ENCODE peak calls at places on chromosomes 3 and 15, in seven cellular contexts. B, F, J, L, M, O and R are unnamed samples.

GRCh38 chr3:196273655-196274054 is 13.9 kb downstream of the PCYT1A start:
- DNase-seq in B (no peak), F (peak; percentile 56), J (no peak), L (no peak), M (no peak), O (no peak), R (no peak)

GRCh38 chr3:15291589-15292541 is 40.5 kb downstream of the SH3BP5 start:
- DNase-seq in B (no peak), F (no peak), J (no peak), L (no peak), M (peak; percentile 86), O (no peak), R (no peak)

GRCh38 chr3:122101646-122102045 is 46.5 kb downstream of the CD86 start:
- DNase-seq in B (no peak), F (no peak), J (no peak), L (peak; percentile 59), M (peak; percentile 81), O (no peak), R (peak; percentile 37)

GRCh38 chr3:157104521-157104920 is 55.4 kb downstream of the CCNL1 start:
- DNase-seq in B (no peak), F (no peak), J (no peak), L (no peak), M (no peak), O (no peak), R (no peak)

GRCh38 chr3:33954956-33955355 is 156.5 kb downstream of the PDCD6IP start:
- DNase-seq in B (no peak), F (no peak), J (no peak), L (peak; percentile 16), M (peak; percentile 53), O (no peak), R (no peak)

GRCh38 chr3:42582474-42583070 is 805 bp upstream of the SEC22C start:
- DNase-seq in B (no peak), F (no peak), J (no peak), L (no peak), M (no peak), O (no peak), R (no peak)

GRCh38 chr15:27894645-27895044 is 204.5 kb downstream of the OCA2 start:
- DNase-seq in B (no peak), F (no peak), J (no peak), L (no peak), M (no peak), O (no peak), R (no peak)

GRCh38 chr3:50502225-50502583 is 1.2 kb downstream of the CACNA2D2 start:
- DNase-seq in B (no peak), F (no peak), J (no peak), L (no peak), M (no peak), O (no peak), R (no peak)

GRCh38 chr3:135806342-135806741 is 159.2 kb upstream of the PPP2R3A start:
- DNase-seq in B (peak; percentile 31), F (no peak), J (no peak), L (no peak), M (no peak), O (no peak), R (no peak)

GRCh38 chr3:104392327-104392726 is 974.4 kb upstream of the ALCAM start:
- DNase-seq in B (no peak), F (no peak), J (no peak), L (no peak), M (peak; percentile 14), O (no peak), R (no peak)

GRCh38 chr3:159045279-159045678 is 243.4 kb downstream of the MFSD1 start:
- DNase-seq in B (no peak), F (no peak), J (no peak), L (no peak), M (no peak), O (no peak), R (no peak)

DNA sequence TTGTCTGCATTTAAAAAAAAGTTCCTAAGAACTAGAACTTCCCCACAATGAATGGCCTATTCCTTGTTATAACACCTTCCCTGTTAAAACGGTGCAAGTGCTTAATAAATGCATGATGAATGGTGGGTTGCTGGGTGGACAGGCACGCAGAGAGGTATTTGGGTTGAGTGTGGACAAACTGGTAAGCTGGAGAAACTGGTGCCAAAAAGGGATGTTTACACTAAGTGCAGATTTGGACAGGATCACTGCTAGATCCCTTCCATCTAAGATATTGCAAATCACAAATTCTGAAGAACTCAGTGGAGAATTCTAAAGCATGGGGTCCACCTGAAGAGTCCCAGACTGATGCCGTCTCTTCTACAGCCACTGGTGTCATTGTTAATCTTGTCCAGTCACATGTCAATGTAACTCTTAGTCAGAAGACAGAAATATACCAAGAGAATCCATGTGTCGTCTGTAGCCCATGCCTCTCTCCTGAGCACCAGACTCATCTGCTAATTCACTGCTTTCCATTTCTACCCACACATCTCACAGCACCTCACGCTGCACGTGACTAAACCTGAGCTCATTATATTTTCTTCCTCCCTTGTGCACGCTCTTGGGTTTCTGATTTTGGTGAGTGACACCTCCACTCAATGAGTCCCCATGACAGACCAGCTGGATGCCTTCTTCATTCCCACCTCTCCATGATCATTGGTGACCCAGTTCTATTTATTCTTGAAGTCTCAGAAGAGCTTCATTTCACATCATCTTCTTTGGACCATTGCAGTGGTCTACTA is 328.9 kb downstream of the THSD4 start:
- DNase-seq in B (no peak), F (no peak), J (no peak), L (no peak), M (no peak), O (no peak), R (no peak)
- TF ChIP-seq CTCF in B (no peak), F (no peak), J (no peak), L (no peak), M (no peak), O (no peak), R (no peak)

GRCh38 chr3:151576524-151576923 is 115.7 kb upstream of the IGSF10 start:
- DNase-seq in B (no peak), F (no peak), J (no peak), L (no peak), M (no peak), O (no peak), R (no peak)

GRCh38 chr3:151581046-151581445 is 120.2 kb upstream of the IGSF10 start:
- DNase-seq in B (no peak), F (no peak), J (no peak), L (no peak), M (peak; percentile 11), O (no peak), R (no peak)

GRCh38 chr3:151579571-151580270 is 118.9 kb upstream of the IGSF10 start:
- DNase-seq in B (no peak), F (no peak), J (no peak), L (no peak), M (peak; percentile 63), O (no peak), R (no peak)

GRCh38 chr3:151580592-151580991 is 119.7 kb upstream of the IGSF10 start:
- DNase-seq in B (no peak), F (no peak), J (no peak), L (peak; percentile 38), M (no peak), O (no peak), R (no peak)

GRCh38 chr3:151578495-151578894 is 117.6 kb upstream of the IGSF10 start:
- DNase-seq in B (no peak), F (no peak), J (no peak), L (no peak), M (no peak), O (no peak), R (no peak)
- TF ChIP-seq CTCF in B (no peak), F (no peak), J (peak; percentile 18), L (no peak), M (no peak), O (no peak), R (no peak)

GRCh38 chr3:167814441-167814951 is 79.0 kb downstream of the SERPINI1 start:
- DNase-seq in B (no peak), F (no peak), J (no peak), L (peak; percentile 78), M (no peak), O (no peak), R (no peak)

GRCh38 chr3:167813169-167814123 is 77.9 kb downstream of the SERPINI1 start:
- DNase-seq in B (no peak), F (no peak), J (no peak), L (peak; percentile 62), M (no peak), O (no peak), R (no peak)

GRCh38 chr3:167810236-167810635 is 74.7 kb downstream of the SERPINI1 start:
- DNase-seq in B (no peak), F (no peak), J (no peak), L (no peak), M (no peak), O (no peak), R (no peak)

GRCh38 chr3:167808910-167809309 is 73.4 kb downstream of the SERPINI1 start:
- DNase-seq in B (no peak), F (no peak), J (no peak), L (no peak), M (no peak), O (no peak), R (no peak)

GRCh38 chr3:167811071-167811470 is 75.5 kb downstream of the SERPINI1 start:
- DNase-seq in B (no peak), F (no peak), J (no peak), L (no peak), M (no peak), O (no peak), R (no peak)
- TF ChIP-seq CTCF in B (no peak), F (no peak), J (no peak), L (no peak), M (no peak), O (no peak), R (no peak)

GRCh38 chr3:24240306-24240705 is 254.3 kb downstream of the THRB start:
- DNase-seq in B (no peak), F (no peak), J (no peak), L (no peak), M (no peak), O (no peak), R (no peak)

GRCh38 chr3:24235121-24235520 is 259.5 kb downstream of the THRB start:
- DNase-seq in B (no peak), F (no peak), J (no peak), L (peak; percentile 20), M (no peak), O (no peak), R (no peak)

GRCh38 chr3:24232784-24233183 is 261.9 kb downstream of the THRB start:
- DNase-seq in B (no peak), F (no peak), J (no peak), L (no peak), M (no peak), O (no peak), R (no peak)

GRCh38 chr3:24242012-24242698 is 252.5 kb downstream of the THRB start:
- DNase-seq in B (no peak), F (no peak), J (no peak), L (peak; percentile 44), M (no peak), O (no peak), R (no peak)

DNA sequence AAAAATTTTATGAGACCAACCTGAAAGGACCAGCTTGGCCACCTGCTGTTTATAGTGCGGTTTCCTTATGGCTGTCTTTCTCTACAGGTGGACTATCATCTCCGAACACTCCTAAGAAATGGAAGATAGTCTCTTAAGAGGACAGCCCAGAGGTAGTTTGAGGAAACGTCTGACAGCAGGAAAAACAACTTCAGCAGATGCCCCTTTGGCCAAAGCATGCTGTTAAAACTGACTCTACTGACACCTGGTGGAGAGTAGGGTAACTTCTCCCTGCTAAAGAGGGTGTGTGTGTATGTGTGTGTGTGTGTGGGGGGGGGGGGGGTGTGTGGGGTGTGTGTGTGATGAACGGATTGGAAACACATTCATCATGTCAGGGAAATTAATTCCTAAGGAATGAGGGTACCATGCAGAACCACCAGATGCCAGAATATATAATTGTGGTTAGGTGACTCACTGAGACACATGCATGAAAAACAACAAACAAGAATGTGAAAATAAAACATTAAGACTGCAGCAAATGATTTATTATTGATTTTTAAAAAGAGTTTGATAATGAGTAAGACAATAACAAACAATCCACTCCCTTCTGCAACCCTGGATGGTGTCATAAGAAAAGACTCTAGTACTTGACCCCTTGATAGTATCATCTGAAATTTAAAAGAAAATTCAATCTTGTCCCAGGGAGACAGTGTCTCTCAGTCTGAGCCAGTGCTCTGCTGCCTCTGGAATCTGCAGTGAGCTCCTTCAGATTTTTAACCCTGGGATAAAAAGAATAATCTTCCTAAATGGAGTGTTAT is 256.5 kb downstream of the THRB start:
- DNase-seq in B (peak; percentile 40), F (peak; percentile 39), J (peak; percentile 20), L (peak; percentile 78), M (peak; percentile 68), O (peak; percentile 43), R (peak; percentile 56)
- TF ChIP-seq CTCF in B (peak; percentile 33), F (peak; percentile 24), J (peak; percentile 61), L (peak; percentile 85), M (peak; percentile 59), O (peak; percentile 45), R (peak; percentile 63)